ENCODE peak calls at places on chromosome 20, in seven cellular contexts. One of them, this sample, is unnamed.

GRCh38 chr20:17870063-17870740 is 98.4 kb downstream of the SNX5 start:
- DNase-seq in activated CD4-positive, CD25-positive, alpha-beta regulatory T cell: no peak
- DNase-seq in AG20443: peak
- DNase-seq in HTR-8/SVneo: no peak
- DNase-seq in activated CD8-positive, alpha-beta memory T cell treated with anti-CD3 and anti-CD28 coated beads, Interleukin-2, amount 50 U/mL, for 4 hours: no peak
- DNase-seq in 8988T: no peak
- DNase-seq in WTC11: no peak
- DNase-seq in this sample: no peak

GRCh38 chr20:50368813-50369224 is 141.4 kb upstream of the PTPN1 start:
- DNase-seq in activated CD4-positive, CD25-positive, alpha-beta regulatory T cell: no peak
- DNase-seq in AG20443: no peak
- DNase-seq in HTR-8/SVneo: no peak
- DNase-seq in activated CD8-positive, alpha-beta memory T cell treated with anti-CD3 and anti-CD28 coated beads, Interleukin-2, amount 50 U/mL, for 4 hours: no peak
- DNase-seq in 8988T: no peak
- DNase-seq in WTC11: no peak
- DNase-seq in this sample: no peak

GRCh38 chr20:47586648-47587306 is 85.1 kb downstream of the NCOA3 start:
- DNase-seq in activated CD4-positive, CD25-positive, alpha-beta regulatory T cell: no peak
- DNase-seq in AG20443: no peak
- DNase-seq in HTR-8/SVneo: no peak
- DNase-seq in activated CD8-positive, alpha-beta memory T cell treated with anti-CD3 and anti-CD28 coated beads, Interleukin-2, amount 50 U/mL, for 4 hours: no peak
- DNase-seq in 8988T: no peak
- DNase-seq in WTC11: no peak
- DNase-seq in this sample: no peak

GRCh38 chr20:56392282-56393132 is at the start of gene CSTF1:
- DNase-seq in activated CD4-positive, CD25-positive, alpha-beta regulatory T cell: peak
- DNase-seq in AG20443: peak
- DNase-seq in HTR-8/SVneo: peak
- DNase-seq in activated CD8-positive, alpha-beta memory T cell treated with anti-CD3 and anti-CD28 coated beads, Interleukin-2, amount 50 U/mL, for 4 hours: peak
- DNase-seq in 8988T: peak
- DNase-seq in WTC11: peak
- DNase-seq in this sample: peak

GRCh38 chr20:50467618-50468373 is 42.4 kb upstream of the PTPN1 start:
- DNase-seq in activated CD4-positive, CD25-positive, alpha-beta regulatory T cell: no peak
- DNase-seq in AG20443: peak
- DNase-seq in HTR-8/SVneo: peak
- DNase-seq in activated CD8-positive, alpha-beta memory T cell treated with anti-CD3 and anti-CD28 coated beads, Interleukin-2, amount 50 U/mL, for 4 hours: no peak
- DNase-seq in 8988T: no peak
- DNase-seq in WTC11: peak
- DNase-seq in this sample: peak

GRCh38 chr20:63847374-63848002 is 13.8 kb upstream of the ABHD16B start:
- DNase-seq in activated CD4-positive, CD25-positive, alpha-beta regulatory T cell: no peak
- DNase-seq in AG20443: no peak
- DNase-seq in HTR-8/SVneo: no peak
- DNase-seq in activated CD8-positive, alpha-beta memory T cell treated with anti-CD3 and anti-CD28 coated beads, Interleukin-2, amount 50 U/mL, for 4 hours: no peak
- DNase-seq in 8988T: no peak
- DNase-seq in WTC11: peak
- DNase-seq in this sample: no peak

GRCh38 chr20:29878281-29878741 is 1379.2 kb upstream of the DEFB115 start:
- DNase-seq in activated CD4-positive, CD25-positive, alpha-beta regulatory T cell: no peak
- DNase-seq in AG20443: no peak
- DNase-seq in HTR-8/SVneo: no peak
- DNase-seq in activated CD8-positive, alpha-beta memory T cell treated with anti-CD3 and anti-CD28 coated beads, Interleukin-2, amount 50 U/mL, for 4 hours: no peak
- DNase-seq in 8988T: no peak
- DNase-seq in WTC11: no peak
- DNase-seq in this sample: no peak

GRCh38 chr20:58229198-58229802 is 847 bp upstream of the ANKRD60 start:
- DNase-seq in activated CD4-positive, CD25-positive, alpha-beta regulatory T cell: no peak
- DNase-seq in AG20443: no peak
- DNase-seq in HTR-8/SVneo: no peak
- DNase-seq in activated CD8-positive, alpha-beta memory T cell treated with anti-CD3 and anti-CD28 coated beads, Interleukin-2, amount 50 U/mL, for 4 hours: no peak
- DNase-seq in 8988T: no peak
- DNase-seq in WTC11: no peak
- DNase-seq in this sample: no peak

GRCh38 chr20:22582960-22583772 is 1.2 kb downstream of the FOXA2 start:
- DNase-seq in activated CD4-positive, CD25-positive, alpha-beta regulatory T cell: no peak
- DNase-seq in AG20443: no peak
- DNase-seq in HTR-8/SVneo: no peak
- DNase-seq in activated CD8-positive, alpha-beta memory T cell treated with anti-CD3 and anti-CD28 coated beads, Interleukin-2, amount 50 U/mL, for 4 hours: no peak
- DNase-seq in 8988T: no peak
- DNase-seq in WTC11: peak
- DNase-seq in this sample: no peak

GRCh38 chr20:62606551-62607201 is 35.6 kb upstream of the SLCO4A1 start:
- DNase-seq in activated CD4-positive, CD25-positive, alpha-beta regulatory T cell: no peak
- DNase-seq in AG20443: no peak
- DNase-seq in HTR-8/SVneo: no peak
- DNase-seq in activated CD8-positive, alpha-beta memory T cell treated with anti-CD3 and anti-CD28 coated beads, Interleukin-2, amount 50 U/mL, for 4 hours: no peak
- DNase-seq in 8988T: no peak
- DNase-seq in WTC11: peak
- DNase-seq in this sample: no peak

GRCh38 chr20:58407201-58407873 is 18.3 kb downstream of the VAPB start:
- DNase-seq in activated CD4-positive, CD25-positive, alpha-beta regulatory T cell: no peak
- DNase-seq in AG20443: no peak
- DNase-seq in HTR-8/SVneo: peak
- DNase-seq in activated CD8-positive, alpha-beta memory T cell treated with anti-CD3 and anti-CD28 coated beads, Interleukin-2, amount 50 U/mL, for 4 hours: no peak
- DNase-seq in 8988T: no peak
- DNase-seq in WTC11: no peak
- DNase-seq in this sample: no peak

GRCh38 chr20:56861590-56861989 is 232.5 kb downstream of the TFAP2C start:
- DNase-seq in activated CD4-positive, CD25-positive, alpha-beta regulatory T cell: no peak
- DNase-seq in AG20443: no peak
- DNase-seq in HTR-8/SVneo: no peak
- DNase-seq in activated CD8-positive, alpha-beta memory T cell treated with anti-CD3 and anti-CD28 coated beads, Interleukin-2, amount 50 U/mL, for 4 hours: no peak
- DNase-seq in 8988T: no peak
- DNase-seq in WTC11: no peak
- DNase-seq in this sample: no peak

GRCh38 chr20:61869750-61870507 is 195.8 kb downstream of the TAF4 start:
- DNase-seq in activated CD4-positive, CD25-positive, alpha-beta regulatory T cell: no peak
- DNase-seq in AG20443: no peak
- DNase-seq in HTR-8/SVneo: no peak
- DNase-seq in activated CD8-positive, alpha-beta memory T cell treated with anti-CD3 and anti-CD28 coated beads, Interleukin-2, amount 50 U/mL, for 4 hours: no peak
- DNase-seq in 8988T: no peak
- DNase-seq in WTC11: no peak
- DNase-seq in this sample: no peak

GRCh38 chr20:25019381-25020155 is 27.0 kb upstream of the APMAP start:
- DNase-seq in activated CD4-positive, CD25-positive, alpha-beta regulatory T cell: no peak
- DNase-seq in AG20443: no peak
- DNase-seq in HTR-8/SVneo: no peak
- DNase-seq in activated CD8-positive, alpha-beta memory T cell treated with anti-CD3 and anti-CD28 coated beads, Interleukin-2, amount 50 U/mL, for 4 hours: no peak
- DNase-seq in 8988T: no peak
- DNase-seq in WTC11: no peak
- DNase-seq in this sample: no peak

GRCh38 chr20:37932919-37933318 is 30.0 kb downstream of the VSTM2L start:
- DNase-seq in activated CD4-positive, CD25-positive, alpha-beta regulatory T cell: no peak
- DNase-seq in AG20443: no peak
- DNase-seq in HTR-8/SVneo: no peak
- DNase-seq in activated CD8-positive, alpha-beta memory T cell treated with anti-CD3 and anti-CD28 coated beads, Interleukin-2, amount 50 U/mL, for 4 hours: no peak
- DNase-seq in 8988T: no peak
- DNase-seq in WTC11: no peak
- DNase-seq in this sample: no peak

GRCh38 chr20:1345030-1345755 is 16.3 kb upstream of the SDCBP2 start:
- DNase-seq in activated CD4-positive, CD25-positive, alpha-beta regulatory T cell: no peak
- DNase-seq in AG20443: no peak
- DNase-seq in HTR-8/SVneo: no peak
- DNase-seq in activated CD8-positive, alpha-beta memory T cell treated with anti-CD3 and anti-CD28 coated beads, Interleukin-2, amount 50 U/mL, for 4 hours: no peak
- DNase-seq in 8988T: no peak
- DNase-seq in WTC11: no peak
- DNase-seq in this sample: no peak

GRCh38 chr20:34215711-34216381 is 25.4 kb upstream of the ASIP start:
- DNase-seq in activated CD4-positive, CD25-positive, alpha-beta regulatory T cell: no peak
- DNase-seq in AG20443: peak
- DNase-seq in HTR-8/SVneo: peak
- DNase-seq in activated CD8-positive, alpha-beta memory T cell treated with anti-CD3 and anti-CD28 coated beads, Interleukin-2, amount 50 U/mL, for 4 hours: peak
- DNase-seq in 8988T: peak
- DNase-seq in WTC11: peak
- DNase-seq in this sample: peak

GRCh38 chr20:64035066-64035932 is 683 bp upstream of the C20orf204 start:
- DNase-seq in activated CD4-positive, CD25-positive, alpha-beta regulatory T cell: no peak
- DNase-seq in AG20443: no peak
- DNase-seq in HTR-8/SVneo: no peak
- DNase-seq in activated CD8-positive, alpha-beta memory T cell treated with anti-CD3 and anti-CD28 coated beads, Interleukin-2, amount 50 U/mL, for 4 hours: peak
- DNase-seq in 8988T: no peak
- DNase-seq in WTC11: no peak
- DNase-seq in this sample: no peak

GRCh38 chr20:53940883-53941546 is 129.4 kb downstream of the BCAS1 start:
- DNase-seq in activated CD4-positive, CD25-positive, alpha-beta regulatory T cell: no peak
- DNase-seq in AG20443: peak
- DNase-seq in HTR-8/SVneo: no peak
- DNase-seq in activated CD8-positive, alpha-beta memory T cell treated with anti-CD3 and anti-CD28 coated beads, Interleukin-2, amount 50 U/mL, for 4 hours: no peak
- DNase-seq in 8988T: no peak
- DNase-seq in WTC11: no peak
- DNase-seq in this sample: peak

GRCh38 chr20:33459599-33459998 is 16.0 kb upstream of the SNTA1 start:
- DNase-seq in activated CD4-positive, CD25-positive, alpha-beta regulatory T cell: no peak
- DNase-seq in AG20443: no peak
- DNase-seq in HTR-8/SVneo: no peak
- DNase-seq in activated CD8-positive, alpha-beta memory T cell treated with anti-CD3 and anti-CD28 coated beads, Interleukin-2, amount 50 U/mL, for 4 hours: no peak
- DNase-seq in 8988T: no peak
- DNase-seq in WTC11: no peak
- DNase-seq in this sample: no peak

GRCh38 chr20:38728911-38729642 is 4.8 kb downstream of the SLC32A1 start:
- DNase-seq in activated CD4-positive, CD25-positive, alpha-beta regulatory T cell: no peak
- DNase-seq in AG20443: no peak
- DNase-seq in HTR-8/SVneo: no peak
- DNase-seq in activated CD8-positive, alpha-beta memory T cell treated with anti-CD3 and anti-CD28 coated beads, Interleukin-2, amount 50 U/mL, for 4 hours: no peak
- DNase-seq in 8988T: no peak
- DNase-seq in WTC11: peak
- DNase-seq in this sample: no peak

GRCh38 chr20:25196701-25197120 is 1.2 kb downstream of the ENTPD6 start:
- DNase-seq in activated CD4-positive, CD25-positive, alpha-beta regulatory T cell: no peak
- DNase-seq in AG20443: no peak
- DNase-seq in HTR-8/SVneo: no peak
- DNase-seq in activated CD8-positive, alpha-beta memory T cell treated with anti-CD3 and anti-CD28 coated beads, Interleukin-2, amount 50 U/mL, for 4 hours: no peak
- DNase-seq in 8988T: no peak
- DNase-seq in WTC11: no peak
- DNase-seq in this sample: no peak

GRCh38 chr20:45218133-45218532 is 3.0 kb upstream of the SEMG2 start:
- DNase-seq in activated CD4-positive, CD25-positive, alpha-beta regulatory T cell: no peak
- DNase-seq in AG20443: no peak
- DNase-seq in HTR-8/SVneo: no peak
- DNase-seq in activated CD8-positive, alpha-beta memory T cell treated with anti-CD3 and anti-CD28 coated beads, Interleukin-2, amount 50 U/mL, for 4 hours: no peak
- DNase-seq in 8988T: no peak
- DNase-seq in WTC11: no peak
- DNase-seq in this sample: no peak

GRCh38 chr20:34295284-34295683 is 7.9 kb downstream of the AHCY start:
- DNase-seq in activated CD4-positive, CD25-positive, alpha-beta regulatory T cell: no peak
- DNase-seq in AG20443: no peak
- DNase-seq in HTR-8/SVneo: no peak
- DNase-seq in activated CD8-positive, alpha-beta memory T cell treated with anti-CD3 and anti-CD28 coated beads, Interleukin-2, amount 50 U/mL, for 4 hours: no peak
- DNase-seq in 8988T: no peak
- DNase-seq in WTC11: no peak
- DNase-seq in this sample: no peak

GRCh38 chr20:8425802-8426201 is 293.7 kb downstream of the PLCB1 start:
- DNase-seq in activated CD4-positive, CD25-positive, alpha-beta regulatory T cell: no peak
- DNase-seq in AG20443: no peak
- DNase-seq in HTR-8/SVneo: no peak
- DNase-seq in activated CD8-positive, alpha-beta memory T cell treated with anti-CD3 and anti-CD28 coated beads, Interleukin-2, amount 50 U/mL, for 4 hours: no peak
- DNase-seq in 8988T: no peak
- DNase-seq in WTC11: no peak
- DNase-seq in this sample: no peak

GRCh38 chr20:32050851-32051556 is 1.0 kb upstream of the HCK start:
- DNase-seq in activated CD4-positive, CD25-positive, alpha-beta regulatory T cell: no peak
- DNase-seq in AG20443: no peak
- DNase-seq in HTR-8/SVneo: no peak
- DNase-seq in activated CD8-positive, alpha-beta memory T cell treated with anti-CD3 and anti-CD28 coated beads, Interleukin-2, amount 50 U/mL, for 4 hours: no peak
- DNase-seq in 8988T: no peak
- DNase-seq in WTC11: peak
- DNase-seq in this sample: no peak

GRCh38 chr20:20551409-20551808 is 161.0 kb downstream of the RALGAPA2 start:
- DNase-seq in activated CD4-positive, CD25-positive, alpha-beta regulatory T cell: no peak
- DNase-seq in AG20443: no peak
- DNase-seq in HTR-8/SVneo: no peak
- DNase-seq in activated CD8-positive, alpha-beta memory T cell treated with anti-CD3 and anti-CD28 coated beads, Interleukin-2, amount 50 U/mL, for 4 hours: no peak
- DNase-seq in 8988T: no peak
- DNase-seq in WTC11: no peak
- DNase-seq in this sample: no peak

GRCh38 chr20:10848810-10849370 is 175.1 kb upstream of the JAG1 start:
- DNase-seq in activated CD4-positive, CD25-positive, alpha-beta regulatory T cell: no peak
- DNase-seq in AG20443: peak
- DNase-seq in HTR-8/SVneo: peak
- DNase-seq in activated CD8-positive, alpha-beta memory T cell treated with anti-CD3 and anti-CD28 coated beads, Interleukin-2, amount 50 U/mL, for 4 hours: no peak
- DNase-seq in 8988T: no peak
- DNase-seq in WTC11: no peak
- DNase-seq in this sample: peak

GRCh38 chr20:62395311-62396242 is 8.7 kb downstream of the RPS21 start:
- DNase-seq in activated CD4-positive, CD25-positive, alpha-beta regulatory T cell: no peak
- DNase-seq in AG20443: no peak
- DNase-seq in HTR-8/SVneo: no peak
- DNase-seq in activated CD8-positive, alpha-beta memory T cell treated with anti-CD3 and anti-CD28 coated beads, Interleukin-2, amount 50 U/mL, for 4 hours: no peak
- DNase-seq in 8988T: no peak
- DNase-seq in WTC11: no peak
- DNase-seq in this sample: no peak

GRCh38 chr20:54194724-54195438 is 13.0 kb upstream of the PFDN4 start:
- DNase-seq in activated CD4-positive, CD25-positive, alpha-beta regulatory T cell: no peak
- DNase-seq in AG20443: peak
- DNase-seq in HTR-8/SVneo: no peak
- DNase-seq in activated CD8-positive, alpha-beta memory T cell treated with anti-CD3 and anti-CD28 coated beads, Interleukin-2, amount 50 U/mL, for 4 hours: no peak
- DNase-seq in 8988T: no peak
- DNase-seq in WTC11: no peak
- DNase-seq in this sample: no peak

GRCh38 chr20:50481741-50482140 is 28.4 kb upstream of the PTPN1 start:
- DNase-seq in activated CD4-positive, CD25-positive, alpha-beta regulatory T cell: no peak
- DNase-seq in AG20443: no peak
- DNase-seq in HTR-8/SVneo: no peak
- DNase-seq in activated CD8-positive, alpha-beta memory T cell treated with anti-CD3 and anti-CD28 coated beads, Interleukin-2, amount 50 U/mL, for 4 hours: no peak
- DNase-seq in 8988T: no peak
- DNase-seq in WTC11: no peak
- DNase-seq in this sample: no peak

GRCh38 chr20:7237251-7237650 is 469.8 kb downstream of the BMP2 start:
- DNase-seq in activated CD4-positive, CD25-positive, alpha-beta regulatory T cell: no peak
- DNase-seq in AG20443: no peak
- DNase-seq in HTR-8/SVneo: no peak
- DNase-seq in activated CD8-positive, alpha-beta memory T cell treated with anti-CD3 and anti-CD28 coated beads, Interleukin-2, amount 50 U/mL, for 4 hours: no peak
- DNase-seq in 8988T: no peak
- DNase-seq in WTC11: no peak
- DNase-seq in this sample: no peak

This sample was measured in amniotic stem cell.